ENCODE peak calls at places on chromosomes 6 and 20, in five cellular contexts. A is fibroblast of mammary gland, R is NCI-H82, E is activated T-cell treated with anti-CD3 and anti-CD28 coated beads for 1 hour, F is GM12865. V is an unnamed sample.

GRCh38 chr6:40393641-40394040 is 193.5 kb downstream of the LRFN2 start:
- DNase-seq in R (no peak), A (no peak), F (no peak), E (no peak), V (no peak)

GRCh38 chr20:16095241-16095640 is 478.0 kb downstream of the KIF16B start:
- DNase-seq in E (no peak), R (peak), A (no peak), F (no peak), V (no peak)

GRCh38 chr6:33419580-33420492 is at the start of gene SYNGAP1:
- DNase-seq in A (peak), E (peak), F (no peak), R (peak), V (no peak)

GRCh38 chr6:132715204-132715603 is 1.3 kb upstream of the VNN1 start:
- DNase-seq in R (peak), F (peak), A (peak), E (no peak), V (peak)

GRCh38 chr6:90025418-90026089 is 131.3 kb downstream of the GJA10 start:
- DNase-seq in A (peak), E (no peak), F (no peak), R (no peak), V (no peak)

GRCh38 chr6:101114703-101115102 is 233.6 kb upstream of the ASCC3 start:
- DNase-seq in A (peak), R (peak), E (no peak), F (peak), V (no peak)

GRCh38 chr6:41715779-41716515 is 19.5 kb downstream of the TFEB start:
- DNase-seq in F (peak), E (no peak), R (no peak), A (no peak), V (no peak)

GRCh38 chr6:95518630-95519227 is 58.6 kb upstream of the MANEA start:
- DNase-seq in F (no peak), R (no peak), E (no peak), A (no peak), V (no peak)

GRCh38 chr6:117676577-117677218 is 1.4 kb downstream of the NUS1 start:
- DNase-seq in R (peak), E (no peak), F (no peak), A (peak), V (no peak)

GRCh38 chr6:25054469-25054868 is 118.7 kb upstream of the RIPOR2 start:
- DNase-seq in A (peak), R (no peak), E (no peak), F (no peak), V (no peak)

GRCh38 chr6:149924206-149924932 is 1.4 kb upstream of the RAET1G start:
- DNase-seq in E (no peak), A (no peak), F (no peak), R (no peak), V (no peak)

GRCh38 chr6:169529931-169530761 is 171.7 kb downstream of the WDR27 start:
- DNase-seq in A (peak), F (no peak), E (no peak), R (no peak), V (no peak)

GRCh38 chr6:158411998-158412397 is 99.7 kb downstream of the TULP4 start:
- DNase-seq in A (no peak), E (no peak), R (no peak), F (no peak), V (no peak)